ENCODE peak calls at places on chromosomes 12 and 14, in six cellular contexts. Z is GM12878, X is endothelial cell of umbilical vein, R is HepG2, W is A549, S is K562. N is an unnamed sample.

GRCh38 chr14:32633930-32634329 is 304.7 kb upstream of the NPAS3 start:
- DNase-seq in Z (no peak), X (no peak), R (no peak), W (no peak), S (no peak), N (no peak)

GRCh38 chr12:19517583-19517982 is 78.3 kb downstream of the AEBP2 start:
- DNase-seq in Z (no peak), X (no peak), R (no peak), W (no peak), S (no peak), N (no peak)

GRCh38 chr12:110079477-110080400 is 31.4 kb upstream of the C12orf76 start:
- DNase-seq in Z (peak; percentile 86), X (peak; percentile 37), R (peak; percentile 96), W (peak; percentile 67), S (peak; percentile 91), N (peak; percentile 50)

GRCh38 chr14:36293824-36294223 is 26.6 kb downstream of the MBIP start:
- DNase-seq in Z (no peak), X (no peak), R (peak; percentile 30), W (no peak), S (no peak), N (peak; percentile 79)

GRCh38 chr12:20486233-20486632 is 117.9 kb downstream of the PDE3A start:
- DNase-seq in Z (no peak), X (no peak), R (no peak), W (peak; percentile 73), S (no peak), N (peak; percentile 24)

GRCh38 chr12:57377103-57377840 is 53.6 kb downstream of the R3HDM2 start:
- DNase-seq in Z (no peak), X (no peak), R (no peak), W (no peak), S (peak; percentile 77), N (no peak)

GRCh38 chr14:38880643-38881567 is 222.1 kb downstream of the SEC23A start:
- DNase-seq in Z (no peak), X (peak; percentile 92), R (peak; percentile 28), W (no peak), S (no peak), N (no peak)

GRCh38 chr12:77855548-77855947 is 24.9 kb downstream of the NAV3 start:
- DNase-seq in Z (no peak), X (no peak), R (no peak), W (no peak), S (no peak), N (no peak)

GRCh38 chr12:103640831-103641230 is 53.8 kb downstream of the STAB2 start:
- DNase-seq in Z (peak; percentile 12), X (no peak), R (no peak), W (no peak), S (no peak), N (no peak)

GRCh38 chr14:50980451-50980850 is 36.2 kb upstream of the PYGL start:
- DNase-seq in Z (no peak), X (no peak), R (no peak), W (no peak), S (no peak), N (no peak)

GRCh38 chr12:19183121-19183838 is 53.7 kb downstream of the PLEKHA5 start:
- DNase-seq in Z (no peak), X (no peak), R (no peak), W (peak; percentile 30), S (no peak), N (peak; percentile 29)

GRCh38 chr14:91885113-91885712 is 17.9 kb upstream of the TC2N start:
- DNase-seq in Z (no peak), X (no peak), R (no peak), W (no peak), S (no peak), N (no peak)

GRCh38 chr12:47032644-47033043 is 46.8 kb upstream of the PCED1B start:
- DNase-seq in Z (no peak), X (peak; percentile 74), R (peak; percentile 23), W (peak; percentile 85), S (peak; percentile 61), N (peak; percentile 60)

GRCh38 chr12:118220697-118221096 is 84.8 kb downstream of the PEBP1 start:
- DNase-seq in Z (no peak), X (no peak), R (no peak), W (no peak), S (no peak), N (no peak)

GRCh38 chr14:90116444-90116843 is 54.6 kb downstream of the KCNK13 start:
- DNase-seq in Z (no peak), X (no peak), R (no peak), W (no peak), S (no peak), N (peak; percentile 77)

GRCh38 chr12:107057071-107057834 is 36.1 kb downstream of the CRY1 start:
- DNase-seq in Z (no peak), X (peak; percentile 80), R (no peak), W (peak; percentile 52), S (no peak), N (no peak)

GRCh38 chr12:14936224-14936861 is 2.0 kb downstream of the ERP27 start:
- DNase-seq in Z (no peak), X (no peak), R (no peak), W (peak; percentile 30), S (no peak), N (no peak)

GRCh38 chr12:70919597-70920035 is 922 bp downstream of the PTPRR start:
- DNase-seq in Z (no peak), X (no peak), R (no peak), W (no peak), S (peak; percentile 4), N (peak; percentile 9)

GRCh38 chr14:68232643-68233055 is 413.1 kb downstream of the RAD51B start:
- DNase-seq in Z (peak; percentile 99), X (peak; percentile 99), R (peak; percentile 67), W (peak; percentile 98), S (peak; percentile 41), N (no peak)

GRCh38 chr12:108832730-108833354 is 24.5 kb downstream of the SSH1 start:
- DNase-seq in Z (no peak), X (peak; percentile 72), R (no peak), W (peak; percentile 50), S (no peak), N (no peak)

GRCh38 chr14:26794731-26795130 is 196.9 kb upstream of the NOVA1 start:
- DNase-seq in Z (no peak), X (no peak), R (no peak), W (no peak), S (no peak), N (no peak)

GRCh38 chr12:57547366-57548315 is 649 bp upstream of the DCTN2 start:
- DNase-seq in Z (no peak), X (no peak), R (no peak), W (no peak), S (no peak), N (no peak)

GRCh38 chr14:45838597-45838996 is 585.6 kb upstream of the MIS18BP1 start:
- DNase-seq in Z (peak; percentile 11), X (no peak), R (no peak), W (no peak), S (no peak), N (peak; percentile 9)

GRCh38 chr14:34733245-34733644 is 18.9 kb upstream of the CFL2 start:
- DNase-seq in Z (no peak), X (no peak), R (no peak), W (no peak), S (no peak), N (no peak)

GRCh38 chr12:10220398-10221077 is 7.9 kb downstream of the GABARAPL1 start:
- DNase-seq in Z (no peak), X (peak; percentile 94), R (no peak), W (no peak), S (no peak), N (no peak)

GRCh38 chr12:76820888-76821482 is 57.1 kb downstream of the ZDHHC17 start:
- DNase-seq in Z (no peak), X (peak; percentile 11), R (peak; percentile 35), W (peak; percentile 52), S (peak; percentile 57), N (peak; percentile 25)

GRCh38 chr12:42144174-42144423 is 575 bp downstream of the GXYLT1 start:
- DNase-seq in Z (no peak), X (no peak), R (no peak), W (no peak), S (peak; percentile 39), N (peak; percentile 52)

DNA sequence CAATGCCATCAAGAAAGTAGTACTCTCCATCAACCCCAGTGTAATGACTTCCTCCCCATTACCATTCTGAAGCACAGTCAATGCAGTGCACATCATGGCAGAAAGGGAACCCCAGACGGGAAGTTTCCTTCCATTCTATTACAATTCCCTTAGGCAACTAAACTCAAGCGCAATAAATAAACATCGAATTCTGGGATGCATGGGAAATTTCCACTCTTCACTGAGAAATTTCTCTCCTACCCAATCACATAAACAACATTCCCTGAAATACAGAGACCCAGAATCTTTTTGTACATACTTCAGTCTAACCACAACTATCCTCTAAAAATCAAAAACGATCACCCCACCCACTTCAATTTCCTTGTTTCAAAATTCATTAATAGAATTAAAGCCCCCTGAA is 20.0 kb downstream of the SARNP start:
- DNase-seq in Z (no peak), X (no peak), R (no peak), W (no peak), S (no peak), N (no peak)
- H3K4me3 ChIP-seq in Z (no peak overlapping the region), X (no peak overlapping the region), R (no peak overlapping the region), W (no peak overlapping the region), S (no peak overlapping the region), N (no peak overlapping the region)

GRCh38 chr14:60430276-60430675 is 55.6 kb downstream of the C14orf39 start:
- DNase-seq in Z (no peak), X (no peak), R (no peak), W (no peak), S (no peak), N (no peak)
- TF ChIP-seq MYC in Z (no peak), X (no peak), R (no peak), W (no peak), S (no peak), N (no peak)

DNA sequence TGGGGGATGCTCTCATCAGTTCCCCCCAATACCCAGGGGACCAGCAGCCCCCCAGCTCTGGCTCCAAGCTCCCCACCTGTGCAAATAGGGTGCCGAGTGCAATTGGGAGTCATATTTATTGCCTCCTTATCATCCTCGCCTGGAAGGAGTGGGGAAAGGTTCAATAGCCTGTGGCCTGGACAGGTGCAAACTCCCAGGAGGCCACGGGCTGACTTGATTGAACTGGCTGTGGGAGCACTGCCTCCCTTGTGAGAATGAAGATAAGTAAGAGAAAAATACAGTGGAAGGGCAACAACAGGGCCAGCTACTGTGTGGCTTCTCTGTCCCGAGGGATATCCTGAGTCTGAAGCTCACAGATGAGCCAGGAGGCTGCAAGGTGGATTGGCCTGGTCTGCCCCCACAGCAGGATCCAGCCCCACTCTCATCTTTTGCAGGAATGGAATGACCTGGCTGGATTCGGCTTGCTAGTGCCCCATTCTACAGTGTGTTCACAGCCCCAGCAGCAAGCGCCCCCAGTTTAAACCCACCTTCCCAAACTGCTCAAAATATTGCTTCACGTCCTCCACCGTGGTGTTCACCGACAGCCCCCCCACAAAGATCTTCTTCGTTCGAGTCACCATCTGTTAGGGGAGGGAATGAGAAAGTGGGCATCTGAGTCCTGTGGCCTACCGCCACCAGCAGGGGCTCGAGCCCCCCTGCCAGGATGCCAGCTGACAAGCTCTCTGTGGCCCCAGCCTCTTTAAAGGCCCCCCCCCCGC is 6.3 kb downstream of the MSI1 start:
- DNase-seq in Z (no peak), X (no peak), R (no peak), W (no peak), S (no peak), N (no peak)
- TF ChIP-seq POLR2A in Z (no peak), X (no peak), R (no peak), W (no peak), S (no peak), N (no peak)

DNA sequence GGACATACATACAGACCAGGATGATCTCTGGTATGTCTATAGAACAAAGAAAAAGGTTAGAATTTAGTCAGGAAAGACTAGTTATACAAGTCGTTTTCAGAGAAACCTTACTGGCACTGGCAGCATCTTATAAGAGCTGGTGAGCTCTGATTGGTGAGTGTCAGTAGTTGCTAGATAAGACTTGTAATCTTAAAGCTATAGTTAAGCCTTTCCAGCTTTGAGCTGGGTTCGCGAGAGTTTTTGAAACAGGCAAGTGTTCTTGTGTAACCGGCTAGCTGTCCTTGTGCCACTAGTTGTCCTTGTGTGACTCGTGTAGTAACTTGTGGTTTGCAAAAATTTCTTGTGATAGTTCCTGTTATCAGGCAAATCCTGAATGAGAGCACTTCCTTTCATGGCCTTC is 740.9 kb downstream of the GALC start:
- DNase-seq in Z (no peak), X (no peak), R (no peak), W (no peak), S (no peak), N (peak; percentile 1)
- H3K4me3 ChIP-seq in Z (no peak overlapping the region), X (no peak overlapping the region), R (no peak overlapping the region), W (no peak overlapping the region), S (no peak overlapping the region), N (no peak overlapping the region)

N was measured in NB4.